ENCODE peak calls at places on chromosomes 16 and 17, in eight cellular contexts. I, H, C, G, R, F, Q and M are unnamed samples.

GRCh38 chr16:17345043-17345442 is 125.7 kb downstream of the XYLT1 start:
- DNase-seq in I (no peak), H (no peak), C (peak; percentile 75), G (no peak), R (no peak), F (no peak), Q (no peak), M (no peak)

GRCh38 chr16:3983081-3983520 is 102.6 kb upstream of the CREBBP start:
- DNase-seq in I (peak; percentile 95), H (peak; percentile 67), C (peak; percentile 64), G (peak; percentile 7), R (peak; percentile 54), F (no peak), Q (no peak), M (no peak)

GRCh38 chr17:31585280-31585630 is 193.8 kb downstream of the RAB11FIP4 start:
- DNase-seq in I (no peak), H (no peak), C (no peak), G (no peak), R (no peak), F (no peak), Q (no peak), M (no peak)

GRCh38 chr17:10271004-10271620 is 72.7 kb upstream of the GAS7 start:
- DNase-seq in I (no peak), H (no peak), C (no peak), G (no peak), R (no peak), F (no peak), Q (no peak), M (no peak)

GRCh38 chr16:29811170-29811895 is 660 bp upstream of the PRRT2 start:
- DNase-seq in I (peak; percentile 98), H (peak; percentile 95), C (peak; percentile 98), G (peak; percentile 69), R (peak; percentile 78), F (peak; percentile 47), Q (peak; percentile 66), M (peak; percentile 99)

GRCh38 chr17:50259484-50260324 is 14.6 kb upstream of the TMEM92 start:
- DNase-seq in I (peak; percentile 57), H (no peak), C (peak; percentile 20), G (no peak), R (no peak), F (no peak), Q (no peak), M (no peak)

GRCh38 chr17:80663783-80664206 is 119.2 kb downstream of the RPTOR start:
- DNase-seq in I (peak; percentile 57), H (no peak), C (peak; percentile 60), G (peak; percentile 33), R (peak; percentile 32), F (no peak), Q (no peak), M (no peak)

GRCh38 chr17:69213059-69213813 is 15.4 kb downstream of the ABCA10 start:
- DNase-seq in I (peak; percentile 76), H (no peak), C (no peak), G (no peak), R (no peak), F (no peak), Q (no peak), M (peak; percentile 23)

GRCh38 chr16:89873109-89873821 is at the start of gene TCF25:
- DNase-seq in I (peak; percentile 96), H (peak; percentile 95), C (peak; percentile 82), G (peak; percentile 83), R (peak; percentile 86), F (peak; percentile 81), Q (peak; percentile 80), M (peak; percentile 89)

GRCh38 chr16:78987676-78988075 is 612.9 kb downstream of the MAF start:
- DNase-seq in I (no peak), H (no peak), C (no peak), G (no peak), R (no peak), F (no peak), Q (no peak), M (no peak)